ENCODE peak calls at places on chromosomes 3 and 15, in seven cellular contexts. O is right atrium auricular region, V is heart left ventricle, E is ovary, T is psoas muscle, M is GM12878, P is cardiac muscle cell. N is an unnamed sample.
A peak's percentile ranks its signal among the peaks of the same experiment; 100 is the strongest.

GRCh38 chr15:74300057-74300620 is 64.0 kb downstream of the CCDC33 start:
- DNase-seq in M (no peak), E (no peak), O (no peak), P (no peak), T (no peak), V (no peak), N (no peak)

GRCh38 chr3:179929091-179929529 is 107.6 kb downstream of the PEX5L start:
- DNase-seq in O (no peak), T (peak; percentile 16), M (no peak), V (no peak), E (peak; percentile 51), P (peak; percentile 73), N (peak; percentile 76)

GRCh38 chr3:15368561-15369135 is 36.3 kb upstream of the SH3BP5 start:
- DNase-seq in O (no peak), M (no peak), P (peak; percentile 13), V (no peak), E (no peak), T (no peak), N (no peak)

GRCh38 chr15:64163662-64164362 is 990 bp upstream of the PPIB start:
- DNase-seq in M (no peak), E (no peak), O (no peak), T (no peak), V (peak; percentile 52), P (no peak), N (peak; percentile 65)

GRCh38 chr15:79172032-79172481 is 81.5 kb upstream of the RASGRF1 start:
- DNase-seq in V (no peak), O (no peak), E (no peak), P (peak; percentile 27), T (no peak), M (no peak), N (no peak)

GRCh38 chr15:59116771-59117170 is 11.8 kb downstream of the CCNB2 start:
- DNase-seq in M (no peak), V (no peak), E (no peak), P (no peak), O (no peak), T (no peak), N (no peak)

GRCh38 chr3:100454684-100455083 is 37.7 kb upstream of the TMEM45A start:
- DNase-seq in E (no peak), P (no peak), V (no peak), M (no peak), O (no peak), T (no peak), N (no peak)

GRCh38 chr3:24843955-24844354 is 349.3 kb upstream of the THRB start:
- DNase-seq in E (no peak), M (no peak), O (no peak), T (no peak), V (no peak), P (no peak), N (no peak)

GRCh38 chr3:43523454-43524053 is 98.3 kb downstream of the ANO10 start:
- DNase-seq in M (peak; percentile 21), T (no peak), E (no peak), O (no peak), P (no peak), V (no peak), N (peak; percentile 42)

GRCh38 chr3:141392018-141392370 is 23.7 kb downstream of the ZBTB38 start:
- DNase-seq in P (no peak), E (no peak), T (no peak), V (no peak), M (no peak), O (no peak), N (no peak)

GRCh38 chr3:169044341-169045113 is 619.0 kb downstream of the MECOM start:
- DNase-seq in M (no peak), T (no peak), V (no peak), O (no peak), E (no peak), P (peak; percentile 49), N (no peak)

GRCh38 chr3:94293793-94294195 is 230.9 kb downstream of the NSUN3 start:
- DNase-seq in O (no peak), M (no peak), P (no peak), T (no peak), E (no peak), V (no peak), N (no peak)

GRCh38 chr3:98209244-98209643 is 42.7 kb downstream of the OR5H15 start:
- DNase-seq in M (no peak), T (no peak), E (no peak), O (no peak), V (no peak), P (no peak), N (no peak)

GRCh38 chr15:56767315-56767714 is 34.0 kb upstream of the ZNF280D start:
- DNase-seq in V (no peak), P (peak; percentile 39), E (no peak), M (no peak), O (no peak), T (no peak), N (no peak)

GRCh38 chr3:185586644-185586964 is 509 bp downstream of the SENP2 start:
- DNase-seq in M (no peak), V (no peak), O (no peak), P (no peak), E (no peak), T (no peak), N (no peak)

GRCh38 chr3:123664771-123665170 is 79.9 kb upstream of the HACD2 start:
- DNase-seq in M (no peak), T (no peak), O (no peak), P (no peak), E (no peak), V (no peak), N (no peak)

GRCh38 chr3:65526656-65527055 is 512.1 kb downstream of the MAGI1 start:
- DNase-seq in M (no peak), O (no peak), P (no peak), V (no peak), E (no peak), T (no peak), N (no peak)

GRCh38 chr3:13839253-13839652 is 40.6 kb downstream of the WNT7A start:
- DNase-seq in V (no peak), E (no peak), T (no peak), P (no peak), O (no peak), M (no peak), N (no peak)

GRCh38 chr15:32994810-32995424 is 199.6 kb downstream of the FMN1 start:
- DNase-seq in O (no peak), P (peak; percentile 73), M (no peak), E (no peak), V (no peak), T (no peak), N (peak; percentile 44)

GRCh38 chr3:63877737-63878393 is 14.2 kb downstream of the ATXN7 start:
- DNase-seq in E (no peak), V (no peak), M (no peak), T (no peak), P (no peak), O (no peak), N (no peak)

GRCh38 chr3:124934577-124934976 is at the start of gene MUC13:
- DNase-seq in O (no peak), V (no peak), P (no peak), M (no peak), E (no peak), T (no peak), N (peak; percentile 40)

DNA sequence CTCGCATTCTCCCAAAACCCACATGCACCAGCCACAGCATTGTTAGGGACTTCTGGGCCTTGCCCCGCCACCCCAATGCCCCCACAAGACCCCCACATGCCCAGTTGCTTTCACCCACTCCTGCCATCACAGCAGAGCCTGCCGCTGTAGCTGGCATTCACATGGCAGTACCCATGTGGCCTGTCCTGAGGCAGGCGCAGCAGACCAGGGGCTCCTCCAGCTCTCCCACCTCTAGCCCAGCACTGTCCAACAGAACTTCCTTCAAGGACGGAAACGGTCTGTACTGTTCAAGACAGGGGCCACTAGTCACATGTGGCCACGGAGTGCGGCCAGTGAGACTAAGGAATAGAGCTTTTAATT is 32.5 kb downstream of the ANP32A start:
- DNase-seq in M (no peak), V (no peak), T (no peak), O (no peak), P (no peak), E (no peak), N (no peak)
- H3K4me3 ChIP-seq in M (no peak overlapping the region), V (no peak overlapping the region), T (no peak overlapping the region), O (no peak overlapping the region), P (no peak overlapping the region), E (no peak overlapping the region), N (no peak overlapping the region)

DNA sequence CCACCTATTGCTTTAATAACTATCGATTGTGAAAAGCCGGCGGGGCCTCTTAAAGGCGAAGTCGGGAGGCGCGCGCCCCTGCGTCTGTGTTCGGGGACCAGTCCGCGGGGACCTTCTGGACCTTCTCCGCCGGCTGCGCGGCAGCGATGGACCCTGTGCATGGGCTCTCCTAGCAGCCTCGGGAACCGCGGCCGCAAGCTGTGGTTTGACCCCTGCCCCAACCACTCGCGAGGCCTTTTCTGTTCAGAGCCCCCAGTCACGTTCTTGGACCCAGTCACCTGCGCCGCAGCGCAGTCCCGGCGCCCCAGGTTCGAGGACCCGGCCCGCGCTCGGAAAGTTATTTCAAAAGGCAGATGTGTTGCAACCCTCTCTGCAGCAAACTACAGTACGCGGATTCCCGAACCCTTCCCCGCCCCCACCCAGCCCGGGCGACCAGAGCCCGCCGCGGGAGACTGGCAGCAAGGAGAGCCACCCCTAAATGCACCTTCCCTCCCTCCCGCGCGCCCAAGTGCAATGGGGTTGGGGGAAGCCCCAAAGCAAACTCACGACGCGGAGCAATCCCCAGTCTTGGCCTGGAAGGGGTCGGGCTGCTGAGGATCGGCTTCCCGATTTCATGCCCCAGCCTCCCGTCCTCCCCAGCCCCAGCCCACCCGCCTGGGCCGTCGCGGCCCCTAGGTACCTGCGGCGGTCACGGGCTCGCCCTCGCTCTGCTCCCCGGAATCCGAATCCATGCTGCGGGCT is 671 bp downstream of the TNFAIP8L3 start:
- DNase-seq in E (peak; percentile 68), P (peak; percentile 62), T (peak; percentile 56), V (no peak), M (no peak), O (peak; percentile 79), N (no peak)
- H3K4me3 ChIP-seq in E (peak overlapping the region; percentile 78), P (peak overlapping the region; percentile 36), T (peak overlapping the region; percentile 66), V (peak overlapping the region; percentile 62), M (no peak overlapping the region), O (peak overlapping the region; percentile 69), N (peak overlapping the region; percentile 38)

DNA sequence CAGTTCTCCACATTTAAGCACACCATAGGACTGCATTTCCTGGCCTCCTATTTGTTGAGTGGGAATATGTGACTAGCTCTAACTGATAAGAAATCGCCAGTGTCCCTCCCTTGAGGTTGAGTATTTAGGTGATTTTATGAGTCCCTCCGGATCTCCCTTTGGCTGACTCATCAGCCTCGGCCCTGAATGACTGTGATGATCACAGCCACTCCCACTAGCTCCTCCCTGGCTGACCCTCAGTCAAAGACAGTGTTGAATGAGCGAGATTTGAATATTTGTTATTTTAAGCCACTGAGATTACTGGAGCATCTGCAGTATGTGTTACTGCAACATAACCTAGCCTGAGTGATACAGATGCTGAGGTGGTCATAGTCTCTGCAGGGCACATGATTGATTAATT is 515.3 kb downstream of the EPHB1 start:
- DNase-seq in E (no peak), M (peak; percentile 9), O (no peak), P (no peak), T (no peak), V (no peak), N (peak; percentile 53)
- H3K4me3 ChIP-seq in E (no peak overlapping the region), M (no peak overlapping the region), O (no peak overlapping the region), P (no peak overlapping the region), T (no peak overlapping the region), V (no peak overlapping the region), N (no peak overlapping the region)

GRCh38 chr3:156029208-156029607 is 91.2 kb upstream of the KCNAB1 start:
- DNase-seq in V (no peak), M (no peak), P (no peak), T (no peak), O (no peak), E (no peak), N (no peak)

GRCh38 chr3:156030735-156031134 is 89.6 kb upstream of the KCNAB1 start:
- DNase-seq in O (no peak), E (no peak), V (no peak), P (peak; percentile 5), T (no peak), M (no peak), N (no peak)

GRCh38 chr3:156024904-156025303 is 95.5 kb upstream of the KCNAB1 start:
- DNase-seq in M (no peak), T (no peak), E (no peak), O (no peak), P (peak; percentile 23), V (no peak), N (no peak)
- H3K4me3 ChIP-seq in M (no peak overlapping the region), T (no peak overlapping the region), E (no peak overlapping the region), O (no peak overlapping the region), P (no peak overlapping the region), V (no peak overlapping the region), N (no peak overlapping the region)

N was measured in GM12865.